ENCODE peak calls at places on chromosomes 2 and 18, in ten cellular contexts. One of them, this sample, is unnamed.

GRCh38 chr2:72146357-72147302 is 1.0 kb downstream of the CYP26B1 start:
- DNase-seq in Right ventricle myocardium superior: peak
- DNase-seq in choroid plexus epithelial cell: no peak
- DNase-seq in caudate nucleus: no peak
- DNase-seq in fibroblast of lung: no peak
- DNase-seq in HCT116: no peak
- DNase-seq in HS-5: no peak
- DNase-seq in activated naive CD4-positive, alpha-beta T cell: no peak
- DNase-seq in AG04450: no peak
- DNase-seq in activated effector memory CD4-positive, alpha-beta T cell treated with Interleukin-2 at 50 U/mL for 16 hours: no peak
- DNase-seq in this sample: peak

GRCh38 chr2:128306931-128307460 is 11.7 kb downstream of the HS6ST1 start:
- DNase-seq in Right ventricle myocardium superior: peak
- DNase-seq in choroid plexus epithelial cell: no peak
- DNase-seq in caudate nucleus: no peak
- DNase-seq in fibroblast of lung: no peak
- DNase-seq in HCT116: no peak
- DNase-seq in HS-5: no peak
- DNase-seq in activated naive CD4-positive, alpha-beta T cell: no peak
- DNase-seq in AG04450: no peak
- DNase-seq in activated effector memory CD4-positive, alpha-beta T cell treated with Interleukin-2 at 50 U/mL for 16 hours: no peak
- DNase-seq in this sample: no peak

GRCh38 chr18:10408131-10408530 is 46.3 kb upstream of the APCDD1 start:
- DNase-seq in Right ventricle myocardium superior: no peak
- DNase-seq in choroid plexus epithelial cell: no peak
- DNase-seq in caudate nucleus: no peak
- DNase-seq in fibroblast of lung: no peak
- DNase-seq in HCT116: no peak
- DNase-seq in HS-5: no peak
- DNase-seq in activated naive CD4-positive, alpha-beta T cell: no peak
- DNase-seq in AG04450: no peak
- DNase-seq in activated effector memory CD4-positive, alpha-beta T cell treated with Interleukin-2 at 50 U/mL for 16 hours: no peak
- DNase-seq in this sample: no peak

GRCh38 chr18:6396843-6397242 is 17.9 kb downstream of the L3MBTL4 start:
- DNase-seq in Right ventricle myocardium superior: no peak
- DNase-seq in choroid plexus epithelial cell: no peak
- DNase-seq in caudate nucleus: no peak
- DNase-seq in fibroblast of lung: no peak
- DNase-seq in HCT116: no peak
- DNase-seq in HS-5: no peak
- DNase-seq in activated naive CD4-positive, alpha-beta T cell: no peak
- DNase-seq in AG04450: no peak
- DNase-seq in activated effector memory CD4-positive, alpha-beta T cell treated with Interleukin-2 at 50 U/mL for 16 hours: no peak
- DNase-seq in this sample: no peak

GRCh38 chr2:157325786-157326185 is at the start of gene ERMN:
- DNase-seq in Right ventricle myocardium superior: no peak
- DNase-seq in choroid plexus epithelial cell: no peak
- DNase-seq in caudate nucleus: peak
- DNase-seq in fibroblast of lung: no peak
- DNase-seq in HCT116: no peak
- DNase-seq in HS-5: no peak
- DNase-seq in activated naive CD4-positive, alpha-beta T cell: no peak
- DNase-seq in AG04450: no peak
- DNase-seq in activated effector memory CD4-positive, alpha-beta T cell treated with Interleukin-2 at 50 U/mL for 16 hours: no peak
- DNase-seq in this sample: no peak

GRCh38 chr2:74530239-74531161 is 767 bp downstream of the HTRA2 start:
- DNase-seq in Right ventricle myocardium superior: peak
- DNase-seq in choroid plexus epithelial cell: peak
- DNase-seq in caudate nucleus: no peak
- DNase-seq in fibroblast of lung: no peak
- DNase-seq in HCT116: no peak
- DNase-seq in HS-5: no peak
- DNase-seq in activated naive CD4-positive, alpha-beta T cell: no peak
- DNase-seq in AG04450: no peak
- DNase-seq in activated effector memory CD4-positive, alpha-beta T cell treated with Interleukin-2 at 50 U/mL for 16 hours: peak
- DNase-seq in this sample: peak

GRCh38 chr18:36308711-36309435 is 11.4 kb downstream of the FHOD3 start:
- DNase-seq in Right ventricle myocardium superior: no peak
- DNase-seq in choroid plexus epithelial cell: no peak
- DNase-seq in caudate nucleus: no peak
- DNase-seq in fibroblast of lung: no peak
- DNase-seq in HCT116: no peak
- DNase-seq in HS-5: no peak
- DNase-seq in activated naive CD4-positive, alpha-beta T cell: no peak
- DNase-seq in AG04450: no peak
- DNase-seq in activated effector memory CD4-positive, alpha-beta T cell treated with Interleukin-2 at 50 U/mL for 16 hours: no peak
- DNase-seq in this sample: no peak

GRCh38 chr18:47882641-47883040 is 47.8 kb downstream of the SMAD2 start:
- DNase-seq in Right ventricle myocardium superior: no peak
- DNase-seq in choroid plexus epithelial cell: peak
- DNase-seq in caudate nucleus: no peak
- DNase-seq in fibroblast of lung: peak
- DNase-seq in HCT116: no peak
- DNase-seq in HS-5: no peak
- DNase-seq in activated naive CD4-positive, alpha-beta T cell: no peak
- DNase-seq in AG04450: no peak
- DNase-seq in activated effector memory CD4-positive, alpha-beta T cell treated with Interleukin-2 at 50 U/mL for 16 hours: no peak
- DNase-seq in this sample: no peak

GRCh38 chr2:579351-579886 is 97.8 kb downstream of the TMEM18 start:
- DNase-seq in Right ventricle myocardium superior: no peak
- DNase-seq in choroid plexus epithelial cell: no peak
- DNase-seq in caudate nucleus: no peak
- DNase-seq in fibroblast of lung: no peak
- DNase-seq in HCT116: no peak
- DNase-seq in HS-5: no peak
- DNase-seq in activated naive CD4-positive, alpha-beta T cell: no peak
- DNase-seq in AG04450: no peak
- DNase-seq in activated effector memory CD4-positive, alpha-beta T cell treated with Interleukin-2 at 50 U/mL for 16 hours: no peak
- DNase-seq in this sample: peak

GRCh38 chr18:37270046-37270665 is 295.4 kb downstream of the CELF4 start:
- DNase-seq in Right ventricle myocardium superior: peak
- DNase-seq in choroid plexus epithelial cell: peak
- DNase-seq in caudate nucleus: no peak
- DNase-seq in fibroblast of lung: peak
- DNase-seq in HCT116: no peak
- DNase-seq in HS-5: peak
- DNase-seq in activated naive CD4-positive, alpha-beta T cell: peak
- DNase-seq in AG04450: peak
- DNase-seq in activated effector memory CD4-positive, alpha-beta T cell treated with Interleukin-2 at 50 U/mL for 16 hours: no peak
- DNase-seq in this sample: no peak

GRCh38 chr2:205366336-205367060 is 315.8 kb upstream of the NRP2 start:
- DNase-seq in Right ventricle myocardium superior: no peak
- DNase-seq in choroid plexus epithelial cell: no peak
- DNase-seq in caudate nucleus: no peak
- DNase-seq in fibroblast of lung: no peak
- DNase-seq in HCT116: no peak
- DNase-seq in HS-5: no peak
- DNase-seq in activated naive CD4-positive, alpha-beta T cell: no peak
- DNase-seq in AG04450: no peak
- DNase-seq in activated effector memory CD4-positive, alpha-beta T cell treated with Interleukin-2 at 50 U/mL for 16 hours: no peak
- DNase-seq in this sample: no peak

GRCh38 chr2:164014068-164014577 is 278.3 kb upstream of the FIGN start:
- DNase-seq in Right ventricle myocardium superior: peak
- DNase-seq in choroid plexus epithelial cell: no peak
- DNase-seq in caudate nucleus: peak
- DNase-seq in fibroblast of lung: peak
- DNase-seq in HCT116: no peak
- DNase-seq in HS-5: no peak
- DNase-seq in activated naive CD4-positive, alpha-beta T cell: no peak
- DNase-seq in AG04450: no peak
- DNase-seq in activated effector memory CD4-positive, alpha-beta T cell treated with Interleukin-2 at 50 U/mL for 16 hours: no peak
- DNase-seq in this sample: no peak

GRCh38 chr2:33108483-33109443 is 162.0 kb downstream of the LTBP1 start:
- DNase-seq in Right ventricle myocardium superior: no peak
- DNase-seq in choroid plexus epithelial cell: peak
- DNase-seq in caudate nucleus: no peak
- DNase-seq in fibroblast of lung: peak
- DNase-seq in HCT116: no peak
- DNase-seq in HS-5: no peak
- DNase-seq in activated naive CD4-positive, alpha-beta T cell: no peak
- DNase-seq in AG04450: peak
- DNase-seq in activated effector memory CD4-positive, alpha-beta T cell treated with Interleukin-2 at 50 U/mL for 16 hours: no peak
- DNase-seq in this sample: no peak

GRCh38 chr2:168056242-168056641 is 191.2 kb downstream of the STK39 start:
- DNase-seq in Right ventricle myocardium superior: no peak
- DNase-seq in choroid plexus epithelial cell: no peak
- DNase-seq in caudate nucleus: no peak
- DNase-seq in fibroblast of lung: no peak
- DNase-seq in HCT116: no peak
- DNase-seq in HS-5: no peak
- DNase-seq in activated naive CD4-positive, alpha-beta T cell: no peak
- DNase-seq in AG04450: no peak
- DNase-seq in activated effector memory CD4-positive, alpha-beta T cell treated with Interleukin-2 at 50 U/mL for 16 hours: no peak
- DNase-seq in this sample: no peak

GRCh38 chr2:84628486-84628885 is 112.2 kb downstream of the DNAH6 start:
- DNase-seq in Right ventricle myocardium superior: no peak
- DNase-seq in choroid plexus epithelial cell: no peak
- DNase-seq in caudate nucleus: no peak
- DNase-seq in fibroblast of lung: no peak
- DNase-seq in HCT116: no peak
- DNase-seq in HS-5: no peak
- DNase-seq in activated naive CD4-positive, alpha-beta T cell: no peak
- DNase-seq in AG04450: no peak
- DNase-seq in activated effector memory CD4-positive, alpha-beta T cell treated with Interleukin-2 at 50 U/mL for 16 hours: no peak
- DNase-seq in this sample: no peak